ENCODE peak calls at places on chromosomes 7 and 10, in four cellular contexts. V is EH; W is activated CD4-positive, alpha-beta memory T cell treated with anti-CD3 and anti-CD28 coated beads for 36 hours; R is left cardiac atrium. X is an unnamed sample.

GRCh38 chr10:132996603-132997343 is 54.4 kb upstream of the CFAP46 start:
- DNase-seq in V (no peak), W (no peak), R (no peak), X (no peak)

GRCh38 chr7:134290286-134290685 is 26.4 kb downstream of the SLC35B4 start:
- DNase-seq in V (peak; percentile 53), W (no peak), R (no peak), X (no peak)

GRCh38 chr7:16051561-16052280 is 365.2 kb upstream of the MEOX2 start:
- DNase-seq in V (peak; percentile 23), W (no peak), R (no peak), X (no peak)

GRCh38 chr10:86730227-86730626 is 26.2 kb upstream of the BMPR1A start:
- DNase-seq in V (peak; percentile 26), W (no peak), R (peak; percentile 69), X (no peak)

GRCh38 chr10:61140765-61141392 is 196.9 kb upstream of the RHOBTB1 start:
- DNase-seq in V (peak; percentile 71), W (no peak), R (no peak), X (peak; percentile 37)

GRCh38 chr7:19747740-19748339 is 25.6 kb downstream of the TMEM196 start:
- DNase-seq in V (peak; percentile 15), W (no peak), R (no peak), X (peak; percentile 51)

GRCh38 chr10:35447693-35448407 is 111.5 kb downstream of the CCNY start:
- DNase-seq in V (peak; percentile 78), W (peak; percentile 27), R (peak; percentile 35), X (no peak)

GRCh38 chr7:36048902-36049240 is 104.2 kb upstream of the EEPD1 start:
- DNase-seq in V (peak; percentile 70), W (no peak), R (no peak), X (no peak)

GRCh38 chr10:91196268-91197043 is 24.0 kb upstream of the PCGF5 start:
- DNase-seq in V (no peak), W (no peak), R (no peak), X (no peak)

GRCh38 chr7:135645296-135645904 is 16.9 kb upstream of the STMP1 start:
- DNase-seq in V (peak; percentile 62), W (no peak), R (no peak), X (peak; percentile 43)

GRCh38 chr10:47020491-47020890 is 109.3 kb downstream of the PTPN20 start:
- DNase-seq in V (peak; percentile 86), W (no peak), R (peak; percentile 52), X (no peak)

GRCh38 chr7:1893025-1893424 is 222.9 kb downstream of the ELFN1 start:
- DNase-seq in V (no peak), W (no peak), R (no peak), X (no peak)

GRCh38 chr7:25427721-25428120 is 199.4 kb upstream of the NPVF start:
- DNase-seq in V (no peak), W (no peak), R (no peak), X (no peak)

GRCh38 chr10:70966848-70967553 is 78.6 kb upstream of the PCBD1 start:
- DNase-seq in V (peak; percentile 3), W (no peak), R (no peak), X (no peak)

GRCh38 chr7:20241491-20242261 is 24.5 kb upstream of the MACC1 start:
- DNase-seq in V (peak; percentile 59), W (no peak), R (no peak), X (peak; percentile 98)

GRCh38 chr7:115676080-115676479 is 354.5 kb downstream of the TFEC start:
- DNase-seq in V (peak; percentile 52), W (no peak), R (peak; percentile 29), X (peak; percentile 33)

GRCh38 chr10:114408968-114409444 is 4.7 kb upstream of the AFAP1L2 start:
- DNase-seq in V (no peak), W (no peak), R (no peak), X (peak; percentile 64)

X was measured in RCC 7860.